ENCODE peak calls at places on chromosome 15, in ten cellular contexts. O is lung, N is tibial nerve, J is ovary, V is coronary artery, X is A549, U is heart right ventricle, Z is mesendoderm, P is GM23248, Q is AG04450. F is an unnamed sample.

GRCh38 chr15:40873625-40874561 is at the start of gene RHOV:
- DNase-seq in Z (peak), X (peak), N (no peak), P (peak), O (peak), Q (no peak), U (no peak), V (no peak), J (peak), F (no peak)

GRCh38 chr15:38002883-38003477 is 68.5 kb downstream of the TMCO5A start:
- DNase-seq in U (peak), P (peak), O (peak), X (peak), N (no peak), Z (peak), V (peak), Q (peak), J (no peak), F (no peak)

GRCh38 chr15:88089019-88089603 is 167.4 kb downstream of the NTRK3 start:
- DNase-seq in V (no peak), X (no peak), N (no peak), Z (peak), O (no peak), U (no peak), J (no peak), P (peak), Q (no peak), F (no peak)

GRCh38 chr15:52104532-52105004 is 8.0 kb downstream of the BCL2L10 start:
- DNase-seq in P (no peak), J (no peak), N (no peak), V (no peak), Q (no peak), U (no peak), X (no peak), O (no peak), Z (no peak), F (no peak)

GRCh38 chr15:58396181-58396580 is 35.6 kb upstream of the LIPC start:
- DNase-seq in P (peak), Z (no peak), O (no peak), V (no peak), Q (peak), N (no peak), U (no peak), J (no peak), X (peak), F (no peak)

GRCh38 chr15:50627351-50628055 is 59.1 kb downstream of the TRPM7 start:
- DNase-seq in O (no peak), X (no peak), N (no peak), Z (no peak), V (no peak), P (peak), U (no peak), Q (peak), J (no peak), F (no peak)

GRCh38 chr15:60590935-60591490 is 112.1 kb upstream of the ICE2 start:
- DNase-seq in N (peak), U (peak), J (peak), Z (peak), V (peak), P (peak), O (peak), Q (no peak), X (peak), F (peak)

GRCh38 chr15:73573572-73573971 is 59.6 kb downstream of the NPTN start:
- DNase-seq in X (no peak), Q (peak), Z (no peak), P (peak), J (no peak), N (no peak), U (peak), O (no peak), V (no peak), F (no peak)

GRCh38 chr15:60605879-60606304 is 127.0 kb upstream of the ICE2 start:
- DNase-seq in Z (peak), Q (peak), O (no peak), N (no peak), V (no peak), X (no peak), U (peak), P (peak), J (no peak), F (no peak)

GRCh38 chr15:51579012-51579411 is 43.6 kb downstream of the DMXL2 start:
- DNase-seq in N (no peak), U (no peak), J (no peak), P (peak), Q (no peak), Z (no peak), V (no peak), X (no peak), O (no peak), F (no peak)

GRCh38 chr15:36495464-36495863 is 84.0 kb upstream of the CDIN1 start:
- DNase-seq in U (no peak), Q (no peak), V (no peak), O (no peak), J (no peak), N (no peak), X (no peak), Z (no peak), P (no peak), F (no peak)

GRCh38 chr15:38972831-38973230 is 408.2 kb upstream of the RASGRP1 start:
- DNase-seq in P (peak), V (no peak), J (no peak), U (no peak), X (no peak), N (no peak), O (no peak), Z (no peak), Q (no peak), F (no peak)

GRCh38 chr15:52728899-52729298 is 49.7 kb upstream of the ATOSA start:
- DNase-seq in X (no peak), Z (no peak), N (no peak), U (no peak), O (no peak), P (peak), J (no peak), V (no peak), Q (peak), F (no peak)

GRCh38 chr15:65856821-65857455 is 12.4 kb upstream of the RAB11A start:
- DNase-seq in X (peak), Z (peak), P (peak), V (no peak), N (peak), U (peak), Q (no peak), O (peak), J (peak), F (peak)

GRCh38 chr15:61083781-61084134 is 145.3 kb downstream of the RORA start:
- DNase-seq in O (no peak), J (no peak), U (no peak), X (no peak), N (no peak), Q (no peak), V (no peak), Z (no peak), P (no peak), F (no peak)

GRCh38 chr15:82165948-82166376 is 96.6 kb downstream of the EFL1 start:
- DNase-seq in P (no peak), J (no peak), X (no peak), Z (no peak), U (no peak), Q (no peak), O (no peak), N (no peak), V (no peak), F (no peak)

GRCh38 chr15:66603301-66604179 is 37.7 kb upstream of the LCTL start:
- DNase-seq in P (peak), N (no peak), J (peak), O (peak), X (peak), Q (peak), U (peak), Z (peak), V (no peak), F (no peak)

GRCh38 chr15:40878785-40879184 is 4.8 kb upstream of the RHOV start:
- DNase-seq in Z (peak), Q (no peak), U (no peak), V (no peak), J (no peak), X (no peak), P (peak), O (no peak), N (no peak), F (no peak)

GRCh38 chr15:88249220-88249619 is 7.3 kb downstream of the NTRK3 start:
- DNase-seq in P (peak), Q (no peak), O (no peak), V (peak), N (no peak), U (no peak), J (no peak), Z (no peak), X (no peak), F (no peak)

GRCh38 chr15:73464602-73465001 is 21.6 kb downstream of the REC114 start:
- DNase-seq in J (no peak), U (no peak), X (no peak), Q (no peak), Z (peak), N (no peak), P (no peak), V (no peak), O (no peak), F (no peak)

GRCh38 chr15:90470453-90470852 is 59.3 kb upstream of the CRTC3 start:
- DNase-seq in N (no peak), X (no peak), P (no peak), V (no peak), J (no peak), Z (no peak), Q (no peak), U (no peak), O (no peak), F (no peak)

GRCh38 chr15:90660195-90660995 is 56.8 kb upstream of the BLM start:
- DNase-seq in U (peak), X (peak), O (peak), P (peak), V (peak), Z (peak), J (no peak), N (peak), Q (peak), F (no peak)

GRCh38 chr15:96678386-96678785 is 347.9 kb downstream of the NR2F2 start:
- DNase-seq in J (no peak), Z (no peak), U (no peak), V (no peak), X (no peak), Q (no peak), P (no peak), O (no peak), N (no peak), F (no peak)

GRCh38 chr15:72155021-72155621 is 36.9 kb downstream of the SENP8 start:
- DNase-seq in V (no peak), U (peak), Q (no peak), P (peak), J (peak), X (peak), O (peak), N (peak), Z (no peak), F (peak)

GRCh38 chr15:90022905-90023700 is 22.0 kb downstream of the ZNF710 start:
- DNase-seq in Q (no peak), P (no peak), N (no peak), V (no peak), J (no peak), X (no peak), Z (no peak), O (no peak), U (no peak), F (no peak)

GRCh38 chr15:62173215-62173614 is 8.1 kb upstream of the C2CD4B start:
- DNase-seq in X (no peak), V (no peak), J (no peak), P (peak), U (peak), N (no peak), Z (no peak), Q (no peak), O (no peak), F (no peak)

GRCh38 chr15:74252291-74253080 is 16.4 kb downstream of the CCDC33 start:
- DNase-seq in O (no peak), V (no peak), X (no peak), U (peak), Z (no peak), J (no peak), Q (no peak), N (no peak), P (peak), F (no peak)

DNA sequence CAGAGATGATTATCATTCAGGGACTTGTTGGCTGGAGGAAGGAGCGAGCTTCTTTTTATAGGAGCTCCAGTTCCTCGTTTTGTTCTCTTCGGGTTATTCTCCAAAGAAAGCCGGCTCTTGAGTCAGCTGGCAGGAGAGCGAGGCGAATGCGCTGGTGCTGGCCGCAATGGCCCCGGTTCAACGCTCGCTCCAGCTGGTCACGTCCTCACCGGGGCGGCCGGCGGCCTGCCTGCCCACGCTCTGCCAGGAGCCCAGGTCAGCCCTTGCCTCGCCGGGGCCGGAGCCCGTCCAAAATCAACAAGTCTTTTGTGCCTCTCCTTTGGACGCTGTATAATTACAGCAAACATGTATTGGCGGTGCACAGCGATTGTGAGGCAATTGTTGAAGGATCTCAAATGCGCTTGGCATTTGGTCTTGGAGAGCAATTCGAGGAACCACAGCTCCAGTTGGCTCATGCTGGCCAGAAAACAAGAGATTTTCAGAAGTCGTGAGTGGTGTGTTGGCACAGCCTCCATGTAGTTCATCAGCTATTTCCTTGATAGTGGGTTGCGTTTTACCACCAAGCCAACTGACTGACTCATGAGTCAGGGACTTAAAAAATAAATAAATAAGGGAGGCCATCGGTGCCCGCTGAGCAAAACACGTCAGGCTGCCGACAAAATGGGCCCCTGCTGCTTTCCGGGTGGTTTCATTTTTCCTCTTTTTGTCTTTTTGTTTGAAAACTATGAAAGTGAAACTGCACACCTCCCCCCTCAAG is 288.5 kb downstream of the UACA start:
- DNase-seq in J (no peak), U (peak), N (peak), Z (no peak), V (peak), X (peak), P (peak), O (peak), Q (peak), F (no peak)
- H3K27ac ChIP-seq in J (no peak), U (no peak), N (peak), Z (no peak), V (peak), X (peak), P (peak), O (no peak), Q (peak), F (no peak)

DNA sequence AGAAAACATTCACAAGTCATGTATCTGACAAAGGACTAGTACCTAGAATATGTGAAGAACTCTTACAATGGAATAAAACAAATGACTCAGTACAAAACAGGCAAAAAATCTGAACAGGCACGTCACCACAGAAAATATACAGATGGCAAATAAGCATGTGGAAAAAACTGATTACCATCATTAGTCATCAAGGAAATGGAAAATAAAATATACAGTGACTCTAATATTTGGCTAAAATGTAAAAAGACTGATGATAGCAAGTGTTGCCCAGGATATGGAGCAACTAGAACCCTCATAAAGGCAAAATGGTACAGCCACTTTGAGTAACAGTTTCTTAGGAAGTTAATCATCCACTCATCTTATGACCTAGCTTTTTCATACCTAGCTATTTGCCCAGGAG is 95.8 kb upstream of the ABHD17C start:
- DNase-seq in P (peak), Z (no peak), Q (peak), V (no peak), N (no peak), O (no peak), U (no peak), J (no peak), X (peak), F (no peak)
- H3K27ac ChIP-seq in P (peak), Z (no peak), Q (no peak), V (no peak), N (no peak), O (no peak), U (no peak), J (no peak), X (peak), F (no peak)

GRCh38 chr15:48810414-48811324 is at the start of gene CEP152:
- DNase-seq in Z (peak), U (peak), X (peak), Q (peak), O (peak), J (peak), N (peak), P (peak), V (peak), F (peak)
- H3K27ac ChIP-seq in Z (peak), U (no peak), X (peak), Q (no peak), O (no peak), J (no peak), N (no peak), P (peak), V (peak), F (no peak)

DNA sequence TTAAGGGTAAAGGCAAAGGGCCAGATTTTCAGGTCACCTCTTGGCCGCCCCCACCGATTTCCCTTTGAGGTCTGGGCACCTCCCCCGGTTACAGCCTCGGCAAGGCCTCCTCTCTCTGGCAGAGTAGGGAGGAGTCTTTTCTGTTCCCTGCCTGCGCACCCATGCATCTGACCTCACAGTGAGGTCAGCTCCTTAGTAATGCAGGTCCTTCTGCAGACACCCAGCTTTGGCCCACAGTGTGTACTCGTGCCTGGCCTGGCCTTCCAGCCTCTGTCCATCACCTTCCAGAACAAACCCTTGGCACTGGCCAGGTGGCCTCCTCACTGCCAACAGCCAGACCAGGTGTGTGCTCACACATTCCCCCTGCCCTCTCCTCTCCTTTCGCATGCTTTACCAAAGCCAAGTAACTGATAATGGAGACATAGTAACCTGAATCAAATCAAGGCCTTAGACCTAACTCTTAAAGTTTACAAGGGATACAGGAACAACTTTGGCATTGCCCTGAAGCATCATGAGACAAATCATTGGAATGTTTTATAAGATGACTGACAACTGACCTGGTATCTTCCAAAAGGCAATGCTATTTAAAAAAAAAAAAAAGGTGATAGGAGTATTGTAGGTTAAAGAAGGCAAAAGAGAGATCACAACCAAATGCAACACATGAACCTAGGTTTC is 61.3 kb downstream of the CORO2B start:
- DNase-seq in Z (no peak), N (no peak), Q (no peak), U (no peak), O (no peak), J (peak), P (peak), X (no peak), V (no peak), F (no peak)
- H3K27ac ChIP-seq in Z (no peak), N (no peak), Q (no peak), U (no peak), O (no peak), J (peak), P (peak), X (no peak), V (peak), F (peak)

GRCh38 chr15:91864669-91865068 is 11.2 kb downstream of the SLCO3A1 start:
- DNase-seq in J (no peak), U (no peak), Z (no peak), P (no peak), O (no peak), V (peak), N (no peak), Q (no peak), X (no peak), F (no peak)
- H3K27ac ChIP-seq in J (no peak), U (peak), Z (no peak), P (no peak), O (peak), V (peak), N (no peak), Q (no peak), X (no peak), F (peak)

GRCh38 chr15:101528108-101528916 is 38.8 kb upstream of the PCSK6 start:
- DNase-seq in U (peak), N (peak), Q (no peak), V (no peak), J (peak), P (peak), X (peak), Z (no peak), O (peak), F (no peak)
- H3K27ac ChIP-seq in U (peak), N (no peak), Q (no peak), V (peak), J (no peak), P (no peak), X (peak), Z (no peak), O (no peak), F (peak)

GRCh38 chr15:99157456-99157855 is 52.6 kb downstream of the SYNM start:
- DNase-seq in U (no peak), J (no peak), P (no peak), N (no peak), O (no peak), Z (no peak), Q (no peak), V (peak), X (no peak), F (no peak)
- H3K27ac ChIP-seq in U (no peak), J (no peak), P (no peak), N (no peak), O (no peak), Z (no peak), Q (no peak), V (no peak), X (no peak), F (no peak)

DNA sequence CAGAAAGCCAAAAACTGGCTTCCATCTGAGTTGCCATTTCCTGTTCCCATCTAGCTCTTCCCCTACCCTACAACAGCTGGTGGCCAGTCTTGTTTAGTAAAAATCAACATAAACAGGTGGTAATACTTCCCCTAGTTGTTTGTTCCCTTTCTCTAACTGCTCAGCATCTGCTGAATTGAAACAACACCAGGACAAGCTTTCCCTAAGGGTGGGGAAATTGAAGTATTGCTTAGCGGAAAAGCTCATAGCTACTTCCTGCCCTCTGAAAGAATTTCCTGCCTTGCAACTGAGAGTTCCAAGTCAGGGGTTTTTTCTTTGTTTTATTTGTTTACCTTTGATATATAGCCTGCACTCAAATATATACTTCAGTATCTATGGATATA is 66.8 kb downstream of the HMG20A start:
- DNase-seq in J (no peak), U (no peak), P (no peak), X (no peak), O (no peak), V (no peak), Z (no peak), N (no peak), Q (no peak), F (no peak)
- H3K27ac ChIP-seq in J (no peak), U (peak), P (no peak), X (no peak), O (peak), V (peak), Z (no peak), N (no peak), Q (no peak), F (no peak)

GRCh38 chr15:94414921-94415320 is 183.6 kb downstream of the MCTP2 start:
- DNase-seq in O (no peak), Q (no peak), J (no peak), U (no peak), N (no peak), X (no peak), Z (peak), V (no peak), P (no peak), F (no peak)

GRCh38 chr15:94412979-94413741 is 181.8 kb downstream of the MCTP2 start:
- DNase-seq in Q (no peak), Z (peak), V (no peak), U (no peak), P (peak), X (peak), O (no peak), N (no peak), J (no peak), F (no peak)

GRCh38 chr15:94416829-94417228 is 185.5 kb downstream of the MCTP2 start:
- DNase-seq in Z (no peak), J (no peak), V (no peak), X (no peak), Q (no peak), P (no peak), N (no peak), U (no peak), O (no peak), F (no peak)

DNA sequence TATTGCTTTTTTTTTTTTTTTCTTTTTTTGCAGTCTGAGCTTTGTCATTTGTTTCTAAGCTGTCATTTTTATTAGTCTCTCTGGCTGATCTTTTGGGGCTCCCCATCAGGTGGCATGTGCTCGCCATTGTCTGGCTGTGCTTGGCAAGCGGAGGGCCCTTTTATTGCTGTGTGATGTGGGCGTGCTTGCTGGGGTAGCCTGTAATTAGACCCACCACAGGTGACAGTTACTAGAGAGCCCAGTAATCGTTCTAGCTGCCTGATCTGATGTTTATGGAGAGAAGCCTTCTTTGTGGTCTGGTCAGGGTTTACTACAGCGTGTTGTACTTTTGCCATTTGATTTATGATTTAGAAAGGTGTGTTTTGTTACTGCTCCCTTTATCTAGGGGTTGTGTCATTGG is 179.9 kb downstream of the MCTP2 start:
- DNase-seq in U (no peak), X (no peak), J (no peak), V (no peak), N (no peak), O (no peak), Q (no peak), Z (no peak), P (no peak), F (no peak)
- H3K27ac ChIP-seq in U (no peak), X (no peak), J (no peak), V (no peak), N (no peak), O (no peak), Q (no peak), Z (no peak), P (no peak), F (no peak)

F was measured in substantia nigra.